ENCODE peak calls at places on chromosomes 7 and 10, in eight cellular contexts. S, E, F, L, A, M, Q and U are unnamed samples.

GRCh38 chr7:43112941-43113621 is 634 bp downstream of the HECW1 start:
- DNase-seq in S (no peak), E (peak), F (peak), L (no peak), A (peak), M (no peak), Q (no peak), U (peak)

GRCh38 chr10:2933924-2934323 is 133.4 kb upstream of the PFKP start:
- DNase-seq in S (no peak), E (no peak), F (no peak), L (no peak), A (no peak), M (no peak), Q (no peak), U (no peak)

GRCh38 chr7:55120501-55121198 is 101.8 kb downstream of the EGFR start:
- DNase-seq in S (no peak), E (peak), F (no peak), L (no peak), A (peak), M (no peak), Q (no peak), U (no peak)

GRCh38 chr10:118587881-118588651 is 7.4 kb downstream of the PRLHR start:
- DNase-seq in S (no peak), E (no peak), F (no peak), L (no peak), A (no peak), M (no peak), Q (no peak), U (no peak)

GRCh38 chr10:59172567-59172966 is 3.9 kb upstream of the PHYHIPL start:
- DNase-seq in S (no peak), E (no peak), F (no peak), L (no peak), A (no peak), M (no peak), Q (no peak), U (no peak)

GRCh38 chr7:131071786-131072504 is 255.7 kb upstream of the MKLN1 start:
- DNase-seq in S (no peak), E (peak), F (no peak), L (no peak), A (peak), M (no peak), Q (peak), U (no peak)

GRCh38 chr10:130547368-130547767 is 411.2 kb downstream of the GLRX3 start:
- DNase-seq in S (no peak), E (no peak), F (no peak), L (no peak), A (no peak), M (no peak), Q (no peak), U (no peak)

GRCh38 chr10:104580774-104581675 is 60.1 kb upstream of the SORCS3 start:
- DNase-seq in S (peak), E (peak), F (peak), L (peak), A (peak), M (peak), Q (peak), U (no peak)

GRCh38 chr7:107917770-107918651 is 27.0 kb downstream of the DLD start:
- DNase-seq in S (no peak), E (no peak), F (no peak), L (no peak), A (no peak), M (no peak), Q (no peak), U (no peak)

GRCh38 chr10:48470893-48471805 is 133.7 kb downstream of the ARHGAP22 start:
- DNase-seq in S (no peak), E (peak), F (no peak), L (no peak), A (peak), M (no peak), Q (peak), U (no peak)

GRCh38 chr7:2006921-2007381 is 225.8 kb downstream of the MAD1L1 start:
- DNase-seq in S (no peak), E (no peak), F (peak), L (no peak), A (no peak), M (no peak), Q (peak), U (no peak)

GRCh38 chr10:122051609-122052385 is 62.8 kb downstream of the TACC2 start:
- DNase-seq in S (no peak), E (peak), F (no peak), L (no peak), A (peak), M (no peak), Q (no peak), U (peak)

GRCh38 chr10:8331896-8332729 is 277.6 kb downstream of the GATA3 start:
- DNase-seq in S (no peak), E (peak), F (no peak), L (no peak), A (peak), M (peak), Q (peak), U (peak)

GRCh38 chr7:43138710-43139601 is 26.5 kb downstream of the HECW1 start:
- DNase-seq in S (no peak), E (peak), F (no peak), L (no peak), A (peak), M (no peak), Q (no peak), U (no peak)

GRCh38 chr10:36109399-36110023 is 467.4 kb upstream of the FZD8 start:
- DNase-seq in S (no peak), E (no peak), F (no peak), L (no peak), A (no peak), M (no peak), Q (no peak), U (no peak)

GRCh38 chr10:43852141-43852540 is 203.5 kb upstream of the ZNF32 start:
- DNase-seq in S (no peak), E (no peak), F (no peak), L (no peak), A (no peak), M (no peak), Q (no peak), U (no peak)

GRCh38 chr7:157086508-157087187 is 52.1 kb upstream of the UBE3C start:
- DNase-seq in S (no peak), E (no peak), F (no peak), L (no peak), A (no peak), M (no peak), Q (no peak), U (no peak)

GRCh38 chr10:127945335-127945734 is 38.4 kb downstream of the PTPRE start:
- DNase-seq in S (peak), E (peak), F (no peak), L (no peak), A (peak), M (peak), Q (no peak), U (no peak)

GRCh38 chr10:1152386-1153252 is 96.4 kb downstream of the WDR37 start:
- DNase-seq in S (no peak), E (no peak), F (no peak), L (no peak), A (no peak), M (no peak), Q (no peak), U (no peak)

GRCh38 chr7:35248576-35249536 is 5.0 kb downstream of the TBX20 start:
- DNase-seq in S (no peak), E (no peak), F (no peak), L (no peak), A (no peak), M (no peak), Q (no peak), U (no peak)

GRCh38 chr7:102098986-102099385 is 187.7 kb upstream of the SH2B2 start:
- DNase-seq in S (no peak), E (no peak), F (no peak), L (no peak), A (no peak), M (no peak), Q (peak), U (no peak)

GRCh38 chr7:148304456-148304855 is 286.1 kb upstream of the C7orf33 start:
- DNase-seq in S (peak), E (no peak), F (no peak), L (no peak), A (no peak), M (no peak), Q (no peak), U (no peak)

GRCh38 chr10:89915021-89915420 is 213.6 kb downstream of the KIF20B start:
- DNase-seq in S (no peak), E (no peak), F (no peak), L (no peak), A (peak), M (no peak), Q (no peak), U (no peak)